ENCODE peak calls at places on chromosomes 2 and 18, in six cellular contexts. R is HCT116, H is K562, V is HepG2, U is GM12878, E is H1. T is an unnamed sample.

GRCh38 chr2:60947056-60947455 is 65.7 kb downstream of the REL start:
- DNase-seq in V (no peak), R (no peak), E (no peak), U (no peak), H (no peak), T (no peak)

GRCh38 chr18:9835796-9836195 is 50.0 kb upstream of the TXNDC2 start:
- DNase-seq in E (no peak), H (no peak), U (no peak), R (no peak), V (no peak), T (no peak)

GRCh38 chr2:1745171-1746023 is 1.1 kb upstream of the PXDN start:
- DNase-seq in H (no peak), V (no peak), U (no peak), E (peak), R (no peak), T (no peak)

GRCh38 chr2:105779394-105779793 is 34.7 kb downstream of the NCK2 start:
- DNase-seq in E (no peak), U (no peak), V (no peak), H (no peak), R (no peak), T (no peak)

GRCh38 chr2:144086965-144087364 is 433.0 kb downstream of the ZEB2 start:
- DNase-seq in V (no peak), E (no peak), R (no peak), U (no peak), H (no peak), T (no peak)

GRCh38 chr2:130387804-130388203 is 31.9 kb downstream of the PTPN18 start:
- DNase-seq in U (no peak), H (no peak), V (no peak), R (no peak), E (no peak), T (no peak)

GRCh38 chr18:4453712-4454547 is 1.2 kb downstream of the DLGAP1 start:
- DNase-seq in R (no peak), H (no peak), E (peak), V (no peak), U (no peak), T (peak)

GRCh38 chr18:11259421-11259820 is 110.1 kb upstream of the PIEZO2 start:
- DNase-seq in H (no peak), R (no peak), V (no peak), E (no peak), U (no peak), T (no peak)

GRCh38 chr2:132670961-132671781 is 1.2 kb upstream of the LYPD1 start:
- DNase-seq in H (no peak), R (peak), E (peak), V (no peak), U (no peak), T (peak)

GRCh38 chr2:32383858-32384257 is 27.0 kb downstream of the BIRC6 start:
- DNase-seq in R (no peak), U (no peak), H (no peak), V (no peak), E (no peak), T (no peak)

GRCh38 chr2:183665976-183666375 is 541.7 kb downstream of the NUP35 start:
- DNase-seq in U (no peak), R (no peak), H (no peak), V (no peak), E (no peak), T (no peak)

GRCh38 chr18:33579147-33579867 is 1.3 kb downstream of the ASXL3 start:
- DNase-seq in E (no peak), R (no peak), V (no peak), U (no peak), H (no peak), T (no peak)

GRCh38 chr2:38233231-38233983 is 143.7 kb downstream of the ATL2 start:
- DNase-seq in E (no peak), R (no peak), U (no peak), H (no peak), V (no peak), T (no peak)

GRCh38 chr2:98027955-98028593 is 32.3 kb upstream of the TMEM131 start:
- DNase-seq in V (no peak), E (peak), R (no peak), U (no peak), H (no peak), T (peak)

GRCh38 chr2:192940767-192941166 is 746.0 kb upstream of the TMEFF2 start:
- DNase-seq in U (no peak), V (no peak), H (no peak), E (no peak), R (no peak), T (no peak)

GRCh38 chr18:38807915-38808314 is 1242.3 kb upstream of the CELF4 start:
- DNase-seq in E (no peak), U (no peak), V (no peak), R (no peak), H (no peak), T (no peak)

GRCh38 chr2:67713376-67713775 is 316.2 kb downstream of the ETAA1 start:
- DNase-seq in U (no peak), V (no peak), R (no peak), E (no peak), H (no peak), T (no peak)

GRCh38 chr2:200300650-200301314 is 5.7 kb upstream of the SPATS2L start:
- DNase-seq in E (no peak), H (peak), R (peak), U (no peak), V (no peak), T (no peak)

GRCh38 chr2:47803363-47803762 is 20.4 kb downstream of the MSH6 start:
- DNase-seq in U (no peak), R (no peak), H (no peak), V (no peak), E (no peak), T (no peak)

GRCh38 chr2:129806985-129807384 is 172.5 kb upstream of the RAB6C start:
- DNase-seq in R (no peak), U (no peak), H (no peak), V (no peak), E (no peak), T (no peak)

GRCh38 chr2:165868211-165868610 is 74.2 kb upstream of the GALNT3 start:
- DNase-seq in V (no peak), U (no peak), H (no peak), E (no peak), R (no peak), T (no peak)

GRCh38 chr2:149313512-149313972 is 16.8 kb upstream of the LYPD6 start:
- DNase-seq in R (peak), E (peak), U (peak), H (peak), V (peak), T (no peak)

GRCh38 chr18:13222371-13223281 is 4.1 kb downstream of the LDLRAD4 start:
- DNase-seq in U (no peak), R (no peak), H (no peak), E (no peak), V (peak), T (no peak)

GRCh38 chr18:77023115-77023782 is 109.3 kb downstream of the MBP start:
- DNase-seq in E (no peak), R (no peak), V (no peak), H (no peak), U (no peak), T (no peak)

GRCh38 chr2:170324640-170325046 is 146.7 kb downstream of the MYO3B start:
- DNase-seq in E (peak), U (no peak), V (peak), R (peak), H (peak), T (peak)

GRCh38 chr2:102558463-102558862 is 60.9 kb upstream of the SLC9A2 start:
- DNase-seq in U (no peak), R (no peak), H (no peak), V (no peak), E (no peak), T (no peak)

GRCh38 chr2:116809074-116809473 is 1005.4 kb upstream of the DDX18 start:
- DNase-seq in H (no peak), R (no peak), V (no peak), E (no peak), U (no peak), T (no peak)

GRCh38 chr2:76039505-76039904 is 328.8 kb upstream of the GCFC2 start:
- DNase-seq in H (no peak), U (no peak), R (no peak), V (no peak), E (no peak), T (no peak)

GRCh38 chr2:52676056-52676455 is 1091.5 kb upstream of the CHAC2 start:
- DNase-seq in H (no peak), V (no peak), E (no peak), R (no peak), U (no peak), T (no peak)

GRCh38 chr2:212777020-212777491 is 238.5 kb upstream of the ERBB4 start:
- DNase-seq in V (peak), R (peak), H (no peak), E (no peak), U (peak), T (no peak)

GRCh38 chr2:18966131-18966530 is 376.8 kb upstream of the NT5C1B start:
- DNase-seq in U (no peak), H (no peak), R (no peak), V (no peak), E (no peak), T (no peak)

GRCh38 chr2:173647681-173648350 is 293.1 kb downstream of the CDCA7 start:
- DNase-seq in H (no peak), E (no peak), U (no peak), V (no peak), R (no peak), T (no peak)

GRCh38 chr2:120224735-120225548 is 1.7 kb upstream of the TMEM185B start:
- DNase-seq in H (no peak), V (no peak), U (no peak), E (no peak), R (no peak), T (no peak)

GRCh38 chr18:50194623-50195532 is at the start of gene MYO5B:
- DNase-seq in V (peak), H (peak), E (peak), R (peak), U (no peak), T (peak)

GRCh38 chr2:66694087-66694858 is 259.3 kb downstream of the MEIS1 start:
- DNase-seq in R (no peak), V (no peak), H (no peak), U (no peak), E (no peak), T (no peak)

GRCh38 chr2:189142893-189143759 is 36.4 kb downstream of the COL5A2 start:
- DNase-seq in V (peak), U (peak), E (peak), R (peak), H (peak), T (peak)

GRCh38 chr2:52341732-52342131 is 1309.8 kb upstream of the NRXN1 start:
- DNase-seq in U (no peak), H (no peak), R (no peak), V (peak), E (no peak), T (no peak)

GRCh38 chr2:27264253-27264752 is 1.5 kb upstream of the SLC30A3 start:
- DNase-seq in E (peak), R (no peak), V (no peak), H (no peak), U (no peak), T (no peak)
- H3K4me3 ChIP-seq in E (peak), R (peak), V (peak), H (no peak), U (peak), T (peak)

GRCh38 chr2:12074126-12074883 is 327.9 kb downstream of the LPIN1 start:
- DNase-seq in V (no peak), R (no peak), U (peak), H (peak), E (no peak), T (no peak)

GRCh38 chr2:12075603-12076002 is 329.2 kb downstream of the LPIN1 start:
- DNase-seq in H (no peak), U (no peak), V (no peak), R (no peak), E (no peak), T (no peak)

GRCh38 chr2:12071343-12071742 is 324.9 kb downstream of the LPIN1 start:
- DNase-seq in E (no peak), H (no peak), R (no peak), U (no peak), V (no peak), T (no peak)

GRCh38 chr2:12074884-12075217 is 328.4 kb downstream of the LPIN1 start:
- DNase-seq in R (no peak), U (no peak), E (no peak), H (no peak), V (no peak), T (no peak)

DNA sequence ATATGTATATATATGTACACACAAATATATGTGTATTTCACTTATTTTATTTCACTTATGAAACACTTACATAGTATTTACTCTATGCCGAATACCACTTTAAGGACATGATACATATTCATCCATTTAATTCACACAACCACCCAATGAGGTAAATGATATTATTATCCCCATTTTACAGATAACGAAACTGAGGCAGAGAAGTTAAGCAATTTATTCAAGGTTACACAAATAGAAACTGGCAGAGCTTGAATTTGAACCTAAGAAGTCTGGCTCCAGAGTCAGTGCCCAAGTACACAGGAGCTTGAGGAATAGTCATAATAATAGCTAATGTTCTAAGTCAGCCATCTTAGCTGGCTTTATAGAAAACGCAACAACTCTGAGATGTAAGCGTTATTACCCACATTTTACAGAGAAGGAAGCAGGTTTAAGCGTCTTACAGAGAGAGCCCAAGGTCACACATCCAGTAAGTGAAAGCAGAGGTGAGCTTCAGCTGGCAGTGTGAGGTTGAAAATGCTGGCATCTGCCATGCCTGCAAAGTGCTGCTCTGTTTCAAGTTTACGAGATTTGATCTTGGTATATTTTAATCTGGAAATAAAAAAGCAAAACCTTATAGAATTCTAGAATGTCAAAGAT is 326.9 kb downstream of the LPIN1 start:
- DNase-seq in H (no peak), V (no peak), R (no peak), U (no peak), E (no peak), T (no peak)
- TF ChIP-seq ZNF274 in H (no peak), V (no peak), R (no peak), U (no peak), E (no peak), T (no peak)

DNA sequence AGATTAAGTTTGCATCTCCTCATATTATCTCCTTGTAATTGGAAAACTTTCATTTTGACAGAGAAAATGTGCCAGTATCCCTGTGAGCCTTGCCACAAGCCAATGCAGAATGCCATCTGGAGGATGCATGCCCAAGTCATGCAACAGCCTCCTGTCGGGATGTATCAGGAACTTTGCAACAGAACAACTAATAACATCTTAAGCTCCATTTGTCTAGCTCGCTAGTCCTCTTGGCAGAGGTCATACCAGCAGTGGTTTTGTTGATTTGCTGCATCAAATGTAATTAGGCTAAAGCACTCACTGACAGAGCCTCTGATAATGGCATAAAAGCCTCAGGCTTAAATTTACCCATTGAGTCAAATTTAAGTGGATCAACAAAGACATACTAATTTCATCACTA is 125.8 kb downstream of the UBE2E3 start:
- DNase-seq in H (no peak), R (no peak), E (no peak), V (no peak), U (no peak), T (no peak)
- H3K4me3 ChIP-seq in H (no peak), R (no peak), E (no peak), V (no peak), U (no peak), T (no peak)

GRCh38 chr2:157052685-157053224 is 204.8 kb upstream of the GALNT5 start:
- DNase-seq in U (no peak), R (peak), V (peak), H (no peak), E (no peak), T (no peak)
- TF ChIP-seq ZNF274 in U (no peak), R (no peak), V (no peak), H (no peak), E (no peak), T (no peak)

DNA sequence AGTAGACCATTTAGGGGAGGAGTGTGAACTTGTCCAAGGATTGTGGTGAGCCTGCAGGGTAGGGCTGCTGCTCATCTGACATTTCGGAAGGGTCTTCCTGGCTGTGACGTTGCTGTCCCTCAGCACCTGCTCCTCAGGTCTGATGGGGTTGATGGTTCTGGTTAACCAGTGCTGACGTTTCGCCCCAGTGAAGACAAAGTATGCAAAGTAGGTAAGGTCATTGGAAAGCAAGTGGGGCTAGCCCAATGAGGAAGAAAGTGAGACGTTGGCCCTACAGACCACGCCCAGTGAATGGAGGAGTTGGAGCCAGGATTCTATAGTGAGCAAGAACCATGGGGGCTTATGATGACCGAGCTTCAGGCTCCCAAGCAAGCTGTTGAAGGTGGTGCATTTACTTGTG is 33.4 kb upstream of the ZNF396 start:
- DNase-seq in H (no peak), V (no peak), R (no peak), U (no peak), E (no peak), T (no peak)
- H3K4me3 ChIP-seq in H (no peak), V (no peak), R (no peak), U (no peak), E (no peak), T (no peak)

GRCh38 chr2:23533014-23533730 is 148.2 kb downstream of the KLHL29 start:
- DNase-seq in V (no peak), E (peak), R (no peak), U (no peak), H (no peak), T (peak)
- TF ChIP-seq ZNF274 in V (no peak), E (no peak), R (no peak), U (no peak), H (no peak), T (no peak)

GRCh38 chr2:237591379-237591881 is 896 bp upstream of the RAB17 start:
- DNase-seq in H (peak), R (peak), V (no peak), E (no peak), U (no peak), T (no peak)

GRCh38 chr2:237591021-237591370 is 462 bp upstream of the RAB17 start:
- DNase-seq in V (peak), E (peak), H (no peak), U (no peak), R (peak), T (no peak)

GRCh38 chr2:237590272-237591020 is at the start of gene RAB17:
- DNase-seq in R (peak), E (no peak), H (no peak), V (peak), U (no peak), T (no peak)

GRCh38 chr2:237585590-237586221 is 4.8 kb downstream of the RAB17 start:
- DNase-seq in V (peak), U (no peak), E (no peak), R (no peak), H (no peak), T (no peak)

DNA sequence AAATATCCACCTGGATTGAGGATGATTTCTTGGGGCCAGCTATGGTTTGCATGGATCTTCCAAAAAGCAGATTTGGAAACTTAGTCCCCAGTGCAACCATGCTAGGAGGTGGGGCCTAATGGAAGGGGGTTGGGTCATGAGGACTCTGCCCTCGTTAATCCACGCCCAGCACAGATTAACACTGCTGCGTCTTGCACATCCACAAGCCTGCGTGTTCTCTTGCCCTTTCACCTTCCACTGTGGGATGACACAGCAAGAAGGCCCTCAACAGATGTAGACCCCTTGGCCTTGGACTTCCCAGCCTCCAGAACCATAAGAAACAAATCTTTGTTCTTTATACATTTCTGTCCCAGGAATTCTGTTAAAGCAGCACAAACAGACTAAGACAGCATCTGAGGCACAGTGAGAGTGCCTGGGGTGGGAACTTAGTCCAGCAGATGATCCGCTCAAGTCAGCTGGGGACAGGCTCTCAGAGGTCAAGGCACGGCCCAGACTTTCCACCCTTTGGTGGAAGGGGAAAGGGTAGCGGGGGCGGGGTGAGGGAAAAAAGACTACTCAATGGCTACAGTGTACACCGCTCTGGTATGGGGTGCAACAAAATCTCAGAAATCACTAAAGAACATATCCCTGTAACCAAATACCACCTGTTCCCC is 2.4 kb downstream of the RAB17 start:
- DNase-seq in U (no peak), R (no peak), E (no peak), H (no peak), V (no peak), T (no peak)
- H3K4me3 ChIP-seq in U (no peak), R (no peak), E (no peak), H (no peak), V (peak), T (no peak)

GRCh38 chr2:10028988-10029874 is 14.1 kb upstream of the KLF11 start:
- DNase-seq in V (no peak), H (peak), U (no peak), E (no peak), R (no peak), T (no peak)
- TF ChIP-seq ZNF274 in V (no peak), H (no peak), U (no peak), E (no peak), R (no peak), T (no peak)

GRCh38 chr18:40739029-40739428 is 1216.0 kb upstream of the PIK3C3 start:
- DNase-seq in E (no peak), R (no peak), V (no peak), H (no peak), U (no peak), T (no peak)

GRCh38 chr18:40738321-40738880 is 1216.6 kb upstream of the PIK3C3 start:
- DNase-seq in H (no peak), R (no peak), V (no peak), E (no peak), U (peak), T (no peak)
- H3K4me3 ChIP-seq in H (no peak), R (no peak), V (no peak), E (no peak), U (no peak), T (no peak)

GRCh38 chr2:8515864-8516533 is 165.9 kb upstream of the ID2 start:
- DNase-seq in R (no peak), E (no peak), V (no peak), U (peak), H (no peak), T (no peak)
- TF ChIP-seq ZNF274 in R (no peak), E (no peak), V (no peak), U (no peak), H (no peak), T (no peak)

T was measured in NT2/D1.